ENCODE peak calls at places on chromosomes 12 and 14, in six cellular contexts. B is tibial nerve; T is fibroblast of villous mesenchyme; N is T-cell; I is iris pigment epithelial cell; H is stimulated activated CD8-positive, alpha-beta memory T cell treated with anti-CD3 and anti-CD28 coated beads, Interleukin-7, amount 100 ng/mL, for 1 hour. S is an unnamed sample.

GRCh38 chr12:46110220-46110700 is 119.9 kb upstream of the SCAF11 start:
- DNase-seq in T (no peak), H (no peak), I (no peak), N (no peak), B (no peak), S (no peak)

GRCh38 chr14:76775695-76776305 is 14.5 kb downstream of the VASH1 start:
- DNase-seq in I (no peak), H (no peak), T (no peak), B (no peak), N (no peak), S (no peak)

GRCh38 chr12:2273288-2273687 is 220.5 kb downstream of the CACNA1C start:
- DNase-seq in I (peak), T (peak), B (no peak), N (no peak), H (no peak), S (no peak)

GRCh38 chr12:118356809-118357326 is 15.8 kb downstream of the TAOK3 start:
- DNase-seq in N (no peak), T (peak), I (peak), B (no peak), H (no peak), S (no peak)

GRCh38 chr14:31893156-31893813 is 183.8 kb upstream of the ARHGAP5 start:
- DNase-seq in I (no peak), T (peak), N (no peak), B (no peak), H (no peak), S (no peak)

GRCh38 chr14:89921896-89922548 is 32.5 kb downstream of the EFCAB11 start:
- DNase-seq in H (no peak), T (no peak), B (no peak), I (peak), N (no peak), S (no peak)

GRCh38 chr12:89448951-89449371 is 75.6 kb downstream of the GALNT4 start:
- DNase-seq in I (peak), B (no peak), N (no peak), T (peak), H (no peak), S (no peak)

GRCh38 chr12:109783965-109784244 is 49.3 kb downstream of the TRPV4 start:
- DNase-seq in T (no peak), B (no peak), N (no peak), I (no peak), H (no peak), S (no peak)

GRCh38 chr12:66160704-66161103 is 9.1 kb downstream of the TMBIM4 start:
- DNase-seq in I (no peak), B (no peak), N (no peak), H (no peak), T (no peak), S (no peak)